ENCODE peak calls at places on chromosomes 1 and 21, in eight cellular contexts. V is cardiac fibroblast, I is uterus, N is mammary epithelial cell, O is breast epithelium, E is thoracic aorta, T is brain microvascular endothelial cell, L is GM12865. M is an unnamed sample.

GRCh38 chr1:12488666-12489354 is 129.2 kb downstream of the DHRS3 start:
- DNase-seq in V (no peak), I (no peak), N (peak; percentile 78), O (no peak), E (no peak), T (no peak), L (no peak), M (no peak)

GRCh38 chr1:116433283-116434257 is 60.5 kb downstream of the ATP1A1 start:
- DNase-seq in V (peak; percentile 34), I (no peak), N (peak; percentile 94), O (peak; percentile 89), E (no peak), T (peak; percentile 53), L (no peak), M (no peak)

GRCh38 chr1:240906477-240906876 is 294.5 kb upstream of the GREM2 start:
- DNase-seq in V (no peak), I (no peak), N (no peak), O (no peak), E (no peak), T (peak; percentile 25), L (no peak), M (peak; percentile 6)

GRCh38 chr21:44418108-44418875 is 37.0 kb upstream of the LRRC3 start:
- DNase-seq in V (no peak), I (no peak), N (no peak), O (no peak), E (no peak), T (no peak), L (no peak), M (no peak)

GRCh38 chr1:14738235-14738634 is 139.8 kb downstream of the KAZN start:
- DNase-seq in V (no peak), I (no peak), N (no peak), O (peak; percentile 40), E (no peak), T (no peak), L (no peak), M (peak; percentile 39)

GRCh38 chr1:234591131-234591530 is 18.8 kb downstream of the IRF2BP2 start:
- DNase-seq in V (no peak), I (no peak), N (no peak), O (no peak), E (no peak), T (no peak), L (no peak), M (no peak)

GRCh38 chr1:168032048-168032447 is 95.2 kb upstream of the MPC2 start:
- DNase-seq in V (no peak), I (no peak), N (no peak), O (no peak), E (no peak), T (no peak), L (no peak), M (no peak)

GRCh38 chr1:112954945-112955677 is 885 bp downstream of the SLC16A1 start:
- DNase-seq in V (peak; percentile 60), I (peak; percentile 47), N (peak; percentile 71), O (no peak), E (peak; percentile 8), T (peak; percentile 54), L (peak; percentile 81), M (peak; percentile 34)

GRCh38 chr1:10001016-10001665 is 4.1 kb downstream of the RBP7 start:
- DNase-seq in V (peak; percentile 53), I (no peak), N (no peak), O (no peak), E (no peak), T (no peak), L (no peak), M (peak; percentile 31)

GRCh38 chr1:9990944-9991343 is 6.1 kb upstream of the RBP7 start:
- DNase-seq in V (peak; percentile 87), I (peak; percentile 49), N (no peak), O (no peak), E (no peak), T (no peak), L (no peak), M (no peak)

GRCh38 chr1:9993571-9994075 is 3.4 kb upstream of the RBP7 start:
- DNase-seq in V (peak; percentile 75), I (no peak), N (no peak), O (no peak), E (no peak), T (no peak), L (no peak), M (no peak)

GRCh38 chr1:9992910-9993309 is 4.1 kb upstream of the RBP7 start:
- DNase-seq in V (no peak), I (no peak), N (no peak), O (no peak), E (no peak), T (no peak), L (no peak), M (no peak)

DNA sequence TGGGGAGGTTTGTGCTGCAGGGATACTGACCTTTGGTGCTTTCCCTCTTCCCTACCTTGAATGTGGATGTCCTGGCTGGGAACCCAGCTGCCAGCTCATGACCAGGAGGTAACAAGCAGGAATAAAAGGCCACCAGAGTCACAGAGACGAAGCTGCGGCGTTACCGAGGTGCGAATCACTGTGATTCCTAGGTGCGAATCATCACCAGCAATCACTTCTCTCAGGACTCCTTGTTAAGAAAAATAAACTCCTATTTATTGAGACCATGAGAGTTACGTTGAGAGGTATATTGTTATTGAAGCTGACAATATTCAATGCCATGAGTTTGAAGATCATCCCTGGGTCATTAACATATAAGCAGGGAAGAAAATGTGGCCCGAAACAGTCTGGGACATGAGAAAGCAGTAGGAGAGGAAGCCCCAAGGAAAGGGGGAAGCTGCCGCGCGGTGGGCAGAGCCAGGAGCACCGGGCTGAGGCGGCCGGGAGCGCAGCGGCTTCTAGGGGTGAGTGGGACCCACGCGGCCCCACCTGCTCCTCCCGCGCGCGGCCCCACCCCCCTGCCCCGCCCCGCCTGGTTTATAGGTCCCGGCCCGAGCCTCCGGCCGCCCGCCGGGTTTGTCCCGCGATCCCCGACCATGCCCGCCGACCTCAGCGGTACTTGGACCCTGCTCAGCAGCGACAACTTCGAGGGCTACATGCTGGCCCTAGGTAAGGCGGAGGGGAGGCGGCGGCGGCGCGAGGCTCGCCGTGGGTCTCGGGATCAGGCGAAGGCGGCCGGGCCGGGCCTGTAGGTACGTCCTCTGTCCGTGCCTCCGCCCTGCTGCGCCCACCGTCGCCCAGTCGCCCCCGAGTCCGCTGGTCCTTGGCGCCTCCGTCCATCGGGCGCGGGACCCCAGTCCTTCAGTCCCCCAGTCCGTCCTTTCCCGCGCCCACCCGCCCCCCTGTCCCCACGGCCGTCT is at the start of gene RBP7:
- DNase-seq in V (no peak), I (no peak), N (no peak), O (no peak), E (no peak), T (no peak), L (no peak), M (no peak)
- H3K4me3 ChIP-seq in V (peak within 1 kb of the TSS; percentile 31), I (peak within 1 kb of the TSS; percentile 26), N (peak within 1 kb of the TSS; percentile 45), O (peak within 1 kb of the TSS; percentile 54), E (peak within 1 kb of the TSS; percentile 73), T (peak within 1 kb of the TSS; percentile 34), L (no peak within 1 kb of the TSS), M (peak within 1 kb of the TSS; percentile 21)

GRCh38 chr1:145717833-145718232 is 1.5 kb upstream of the CD160 start:
- DNase-seq in V (no peak), I (no peak), N (no peak), O (no peak), E (no peak), T (no peak), L (no peak), M (no peak)

GRCh38 chr1:145716641-145717061 is 2.6 kb upstream of the CD160 start:
- DNase-seq in V (no peak), I (no peak), N (no peak), O (no peak), E (no peak), T (no peak), L (no peak), M (no peak)

GRCh38 chr1:145720556-145720877 is 1.2 kb downstream of the CD160 start:
- DNase-seq in V (peak; percentile 30), I (no peak), N (peak; percentile 70), O (no peak), E (no peak), T (peak; percentile 56), L (no peak), M (no peak)

GRCh38 chr1:145719230-145720079 is at the start of gene CD160:
- DNase-seq in V (no peak), I (no peak), N (no peak), O (no peak), E (no peak), T (no peak), L (peak; percentile 75), M (no peak)

GRCh38 chr1:145720878-145721671 is 1.8 kb downstream of the CD160 start:
- DNase-seq in V (peak; percentile 55), I (peak; percentile 58), N (peak; percentile 44), O (peak; percentile 49), E (peak; percentile 7), T (peak; percentile 38), L (peak; percentile 70), M (no peak)
- TF ChIP-seq CTCF in V (peak; percentile 85), I (peak; percentile 84), N (peak; percentile 57), O (peak; percentile 93), E (peak; percentile 98), T (peak; percentile 89), L (peak; percentile 91), M (peak; percentile 78)

GRCh38 chr1:214541206-214541605 is 10.2 kb downstream of the PTPN14 start:
- DNase-seq in V (no peak), I (no peak), N (no peak), O (no peak), E (no peak), T (no peak), L (no peak), M (no peak)

GRCh38 chr1:214540324-214540723 is 11.1 kb downstream of the PTPN14 start:
- DNase-seq in V (no peak), I (no peak), N (no peak), O (no peak), E (no peak), T (no peak), L (no peak), M (no peak)

GRCh38 chr1:214537219-214537618 is 14.2 kb downstream of the PTPN14 start:
- DNase-seq in V (peak; percentile 39), I (no peak), N (peak; percentile 36), O (no peak), E (no peak), T (no peak), L (no peak), M (no peak)

GRCh38 chr1:214537872-214538473 is 13.4 kb downstream of the PTPN14 start:
- DNase-seq in V (no peak), I (no peak), N (no peak), O (no peak), E (no peak), T (no peak), L (no peak), M (no peak)

DNA sequence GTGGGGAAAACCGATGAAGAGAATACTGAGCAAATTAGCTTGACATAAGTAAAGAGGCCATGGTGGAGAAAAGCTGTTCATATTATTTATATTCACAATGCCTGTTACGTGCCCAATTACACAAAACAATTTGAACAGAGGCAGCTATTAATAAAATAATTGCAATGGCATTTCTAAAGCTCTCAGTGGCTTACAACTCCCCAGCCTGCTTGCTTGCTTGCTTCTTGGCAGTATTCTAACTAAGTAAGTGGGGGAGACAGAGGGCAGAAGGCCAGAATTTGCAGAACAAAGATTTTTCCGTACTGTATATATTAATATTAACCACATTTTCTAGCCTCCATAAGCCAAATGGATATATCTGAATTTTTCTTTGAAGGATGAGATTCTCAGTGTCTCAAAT is 12.9 kb downstream of the PTPN14 start:
- DNase-seq in V (peak; percentile 49), I (no peak), N (no peak), O (no peak), E (no peak), T (no peak), L (no peak), M (no peak)
- H3K4me3 ChIP-seq in V (no peak overlapping the region), I (no peak overlapping the region), N (no peak overlapping the region), O (no peak overlapping the region), E (no peak overlapping the region), T (no peak overlapping the region), L (no peak overlapping the region), M (no peak overlapping the region)

GRCh38 chr1:154945962-154946850 is 9.7 kb upstream of the PMVK start:
- DNase-seq in V (no peak), I (no peak), N (no peak), O (no peak), E (no peak), T (no peak), L (no peak), M (no peak)

GRCh38 chr1:154945160-154945961 is 8.8 kb upstream of the PMVK start:
- DNase-seq in V (no peak), I (no peak), N (no peak), O (no peak), E (no peak), T (no peak), L (no peak), M (no peak)

GRCh38 chr1:154944422-154945159 is 8.1 kb upstream of the PMVK start:
- DNase-seq in V (peak; percentile 26), I (no peak), N (no peak), O (no peak), E (no peak), T (no peak), L (peak; percentile 50), M (no peak)

GRCh38 chr1:154941332-154941995 is 4.9 kb upstream of the PMVK start:
- DNase-seq in V (no peak), I (no peak), N (no peak), O (no peak), E (no peak), T (no peak), L (peak; percentile 57), M (no peak)

DNA sequence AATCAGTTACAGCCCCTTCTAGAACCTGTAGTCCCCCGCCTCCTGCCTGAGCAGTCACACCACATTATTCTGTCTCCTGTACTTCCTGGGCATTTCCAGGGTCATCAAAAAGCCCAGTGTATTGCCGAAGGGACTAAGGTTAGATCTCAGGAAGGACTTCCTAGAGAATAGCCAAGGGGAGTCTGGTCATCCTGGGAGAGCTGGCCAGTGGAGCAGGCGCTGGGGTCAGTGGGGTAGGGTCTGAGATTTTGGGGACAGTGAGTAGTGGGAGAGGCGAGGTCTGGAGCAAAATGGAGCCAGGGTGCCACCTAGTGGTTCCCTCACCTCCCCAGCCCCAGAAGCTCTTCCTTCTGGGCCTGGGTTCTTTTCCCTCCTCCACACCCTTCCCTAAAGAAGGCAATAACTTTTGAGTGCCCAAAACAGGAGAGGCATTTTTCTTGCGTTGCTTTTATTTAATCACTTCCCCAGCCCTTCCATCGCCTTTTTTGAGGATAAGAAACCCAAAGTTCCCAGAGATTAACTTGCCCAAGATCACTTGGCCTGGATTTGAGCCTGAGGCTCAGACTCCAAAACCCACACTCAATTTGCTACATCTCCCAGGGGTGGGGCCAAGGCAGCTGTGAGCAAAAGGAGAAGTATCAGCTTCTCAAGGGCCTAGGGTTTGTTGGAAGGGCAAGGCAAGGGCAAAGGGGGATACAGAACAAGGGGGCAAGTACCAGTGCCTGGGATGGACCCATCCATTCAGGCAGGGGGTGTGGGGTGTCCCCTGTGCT is 7.3 kb upstream of the PMVK start:
- DNase-seq in V (peak; percentile 42), I (no peak), N (no peak), O (no peak), E (no peak), T (no peak), L (peak; percentile 71), M (no peak)
- TF ChIP-seq CTCF in V (peak; percentile 79), I (peak; percentile 60), N (peak; percentile 66), O (peak; percentile 47), E (peak; percentile 48), T (peak; percentile 90), L (peak; percentile 88), M (peak; percentile 85)